ENCODE peak calls at places on chromosome 2, in eight cellular contexts. E is CD4-positive, alpha-beta T cell; T is GM13976; S is posterior vena cava; Q is glutamatergic neuron; K is brain microvascular endothelial cell; M is GF-D8; H is amniotic stem cell. J is an unnamed sample.

GRCh38 chr2:212147921-212148513 is 390.6 kb downstream of the ERBB4 start:
- DNase-seq in H (no peak), S (no peak), E (no peak), K (no peak), Q (no peak), M (no peak), T (no peak), J (no peak)

GRCh38 chr2:119283873-119284331 is 60.3 kb downstream of the STEAP3 start:
- DNase-seq in E (no peak), S (peak; percentile 88), M (no peak), K (peak; percentile 45), H (no peak), T (no peak), Q (no peak), J (no peak)

GRCh38 chr2:164826293-164827243 is 15.1 kb downstream of the COBLL1 start:
- DNase-seq in T (no peak), Q (no peak), M (no peak), S (peak; percentile 58), E (no peak), K (no peak), H (no peak), J (no peak)

GRCh38 chr2:204108301-204108700 is 171.7 kb downstream of the ICOS start:
- DNase-seq in K (peak; percentile 2), Q (no peak), S (no peak), H (no peak), M (no peak), T (peak; percentile 46), E (peak; percentile 26), J (no peak)

GRCh38 chr2:41853427-41854191 is 194.2 kb upstream of the PKDCC start:
- DNase-seq in K (peak; percentile 23), T (peak; percentile 23), M (no peak), H (peak; percentile 36), Q (peak; percentile 53), E (no peak), S (no peak), J (peak; percentile 26)

GRCh38 chr2:220198911-220199310 is 571.5 kb downstream of the SLC4A3 start:
- DNase-seq in Q (no peak), M (no peak), S (no peak), T (no peak), E (no peak), H (peak; percentile 39), K (peak; percentile 89), J (no peak)

GRCh38 chr2:27249077-27249890 is 13.6 kb downstream of the SLC30A3 start:
- DNase-seq in Q (no peak), M (no peak), E (no peak), S (no peak), K (peak; percentile 36), H (no peak), T (no peak), J (no peak)

GRCh38 chr2:60707750-60708371 is 48.2 kb upstream of the PAPOLG start:
- DNase-seq in T (peak; percentile 70), E (no peak), H (peak; percentile 33), S (no peak), K (no peak), M (peak; percentile 19), Q (no peak), J (peak; percentile 37)

GRCh38 chr2:194182888-194183287 is 1474.1 kb upstream of the SLC39A10 start:
- DNase-seq in E (no peak), Q (no peak), S (no peak), M (no peak), K (no peak), H (no peak), T (no peak), J (no peak)

J was measured in D721Med.